ENCODE peak calls at places on chromosomes 16 and 17, in seven cellular contexts. Z is cardiac fibroblast, L is H7, X is lower leg skin, I is T-cell, H is amniotic stem cell, S is esophagus squamous epithelium. Y is an unnamed sample.
A peak's percentile ranks its signal among the peaks of the same experiment; 100 is the strongest.

GRCh38 chr17:51035436-51035835 is 85.2 kb downstream of the SPAG9 start:
- DNase-seq in X (no peak), S (no peak), Z (peak; percentile 95), I (no peak), L (no peak), H (peak; percentile 51), Y (no peak)

GRCh38 chr17:39548494-39548893 is 59.2 kb downstream of the NEUROD2 start:
- DNase-seq in Z (peak; percentile 79), S (no peak), L (no peak), I (no peak), H (no peak), X (no peak), Y (no peak)

GRCh38 chr17:3896108-3897099 is 3.6 kb upstream of the CAMKK1 start:
- DNase-seq in Z (no peak), H (no peak), S (no peak), L (no peak), X (no peak), I (no peak), Y (no peak)

GRCh38 chr16:48250520-48251278 is 3.4 kb upstream of the ABCC11 start:
- DNase-seq in L (no peak), H (no peak), Z (no peak), X (no peak), S (no peak), I (no peak), Y (no peak)

GRCh38 chr16:64983983-64984382 is 137.9 kb downstream of the CDH11 start:
- DNase-seq in S (no peak), I (no peak), L (peak; percentile 44), H (no peak), Z (peak; percentile 76), X (no peak), Y (peak; percentile 79)

GRCh38 chr17:35338230-35338629 is 35.2 kb downstream of the SLFN11 start:
- DNase-seq in I (no peak), S (no peak), H (no peak), Z (no peak), L (no peak), X (no peak), Y (no peak)

GRCh38 chr17:64457156-64457555 is 8.2 kb downstream of the MILR1 start:
- DNase-seq in X (no peak), L (no peak), Z (peak; percentile 39), H (no peak), I (no peak), S (no peak), Y (no peak)

GRCh38 chr17:62994931-62995330 is 28.9 kb downstream of the TANC2 start:
- DNase-seq in I (no peak), H (no peak), S (no peak), Z (peak; percentile 44), X (no peak), L (no peak), Y (no peak)